ENCODE peak calls at places on chromosome 2, in four cellular contexts. P is mammary epithelial cell, S is OCI-LY7, O is neural progenitor cell. E is an unnamed sample.

GRCh38 chr2:191020742-191021381 is 6.9 kb upstream of the STAT1 start:
- DNase-seq in P (peak), S (no peak), O (no peak), E (no peak)

GRCh38 chr2:176188218-176188968 is at the start of gene HOXD1:
- DNase-seq in P (no peak), S (no peak), O (peak), E (peak)

GRCh38 chr2:26571316-26571715 is 69.8 kb downstream of the CIB4 start:
- DNase-seq in P (no peak), S (no peak), O (no peak), E (no peak)

GRCh38 chr2:154484338-154485099 is 214.0 kb upstream of the KCNJ3 start:
- DNase-seq in P (no peak), S (no peak), O (no peak), E (no peak)

GRCh38 chr2:219399716-219400478 is 12.2 kb upstream of the DNPEP start:
- DNase-seq in P (no peak), S (no peak), O (no peak), E (no peak)

GRCh38 chr2:179336782-179337534 is 72.3 kb upstream of the SESTD1 start:
- DNase-seq in P (no peak), S (no peak), O (peak), E (no peak)

GRCh38 chr2:192195548-192196418 is 1.1 kb upstream of the TMEFF2 start:
- DNase-seq in P (no peak), S (no peak), O (peak), E (no peak)

GRCh38 chr2:68282814-68283812 is 30.8 kb upstream of the PPP3R1 start:
- DNase-seq in P (peak), S (peak), O (peak), E (peak)

GRCh38 chr2:50065845-50066244 is 911.5 kb upstream of the FSHR start:
- DNase-seq in P (no peak), S (no peak), O (no peak), E (no peak)

GRCh38 chr2:45178359-45178758 is 169.1 kb upstream of the SIX2 start:
- DNase-seq in P (peak), S (peak), O (no peak), E (no peak)

GRCh38 chr2:24107336-24107735 is 15.8 kb downstream of the PFN4 start:
- DNase-seq in P (no peak), S (no peak), O (no peak), E (no peak)

GRCh38 chr2:24115057-24115456 is 8.1 kb downstream of the PFN4 start:
- DNase-seq in P (peak), S (no peak), O (no peak), E (no peak)

GRCh38 chr2:24111407-24111861 is 11.7 kb downstream of the PFN4 start:
- DNase-seq in P (peak), S (no peak), O (no peak), E (no peak)

GRCh38 chr2:24106786-24107185 is 16.3 kb downstream of the PFN4 start:
- DNase-seq in P (no peak), S (no peak), O (no peak), E (no peak)

DNA sequence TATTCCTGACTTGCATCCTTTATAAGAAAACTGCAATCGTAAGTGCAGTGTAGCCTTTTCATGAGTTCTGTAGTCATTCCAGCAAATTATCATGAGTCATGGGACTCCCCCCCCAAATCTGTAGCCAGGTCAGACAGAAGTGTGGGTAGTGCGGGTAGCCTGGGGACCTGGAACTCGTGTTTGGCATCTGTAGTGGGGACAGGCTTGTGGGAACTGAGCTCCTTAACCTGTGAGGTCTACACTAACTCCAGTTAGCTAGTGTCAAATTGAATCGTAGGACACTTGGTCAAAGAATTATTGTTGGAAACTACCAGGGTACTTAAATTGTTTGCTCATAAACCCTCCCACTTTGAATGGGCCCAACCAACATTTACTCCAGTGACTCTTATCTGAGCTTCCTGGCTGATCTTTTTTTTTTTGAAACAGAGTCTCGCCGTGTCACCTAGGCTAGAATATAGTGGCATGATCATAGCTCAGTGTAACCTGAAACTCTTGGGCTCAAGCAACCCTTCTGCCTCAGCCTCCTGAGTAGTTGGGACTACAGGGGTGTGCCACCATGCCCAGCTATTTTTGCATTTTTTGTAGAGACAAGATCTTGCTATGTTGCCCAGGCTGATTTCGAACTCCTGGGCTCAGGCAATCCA is 12.4 kb downstream of the PFN4 start:
- DNase-seq in P (peak), S (no peak), O (no peak), E (no peak)
- H3K4me2 ChIP-seq in P (peak), S (no peak), O (no peak), E (no peak)

GRCh38 chr2:29481313-29481712 is 366.1 kb downstream of the CLIP4 start:
- DNase-seq in P (no peak), S (no peak), O (no peak), E (no peak)

GRCh38 chr2:29480423-29480822 is 365.2 kb downstream of the CLIP4 start:
- DNase-seq in P (no peak), S (no peak), O (no peak), E (peak)

GRCh38 chr2:29478641-29479040 is 363.4 kb downstream of the CLIP4 start:
- DNase-seq in P (no peak), S (no peak), O (no peak), E (no peak)

GRCh38 chr2:29477186-29477585 is 362.0 kb downstream of the CLIP4 start:
- DNase-seq in P (no peak), S (no peak), O (no peak), E (no peak)

DNA sequence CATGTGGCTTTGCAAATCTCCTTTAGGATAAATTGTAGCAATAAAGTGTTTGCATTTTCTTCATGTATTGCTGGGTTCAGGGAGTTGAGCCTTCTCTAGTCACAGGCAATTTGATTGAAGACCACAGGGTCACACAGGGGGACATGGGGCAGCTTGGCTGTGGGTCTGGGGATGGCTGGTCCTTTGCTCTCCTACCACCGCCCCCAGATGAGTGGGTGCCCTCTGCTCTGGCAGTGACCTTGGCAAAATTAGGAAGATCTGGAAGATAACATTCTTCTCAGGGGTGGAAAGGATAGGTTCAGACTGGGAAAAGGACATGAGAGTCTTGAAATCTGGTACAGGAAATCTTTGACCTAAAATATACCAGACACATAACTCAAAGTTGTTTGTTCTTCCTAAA is 364.4 kb downstream of the CLIP4 start:
- DNase-seq in P (no peak), S (no peak), O (no peak), E (no peak)
- H3K4me2 ChIP-seq in P (no peak), S (no peak), O (no peak), E (no peak)

GRCh38 chr2:237498341-237498740 is 11.3 kb downstream of the MLPH start:
- DNase-seq in P (no peak), S (no peak), O (no peak), E (no peak)

GRCh38 chr2:237501892-237502513 is 15.0 kb downstream of the MLPH start:
- DNase-seq in P (no peak), S (no peak), O (no peak), E (no peak)

GRCh38 chr2:237497820-237498128 is 10.7 kb downstream of the MLPH start:
- DNase-seq in P (no peak), S (no peak), O (no peak), E (no peak)

GRCh38 chr2:237497009-237497819 is 10.2 kb downstream of the MLPH start:
- DNase-seq in P (no peak), S (no peak), O (no peak), E (no peak)

DNA sequence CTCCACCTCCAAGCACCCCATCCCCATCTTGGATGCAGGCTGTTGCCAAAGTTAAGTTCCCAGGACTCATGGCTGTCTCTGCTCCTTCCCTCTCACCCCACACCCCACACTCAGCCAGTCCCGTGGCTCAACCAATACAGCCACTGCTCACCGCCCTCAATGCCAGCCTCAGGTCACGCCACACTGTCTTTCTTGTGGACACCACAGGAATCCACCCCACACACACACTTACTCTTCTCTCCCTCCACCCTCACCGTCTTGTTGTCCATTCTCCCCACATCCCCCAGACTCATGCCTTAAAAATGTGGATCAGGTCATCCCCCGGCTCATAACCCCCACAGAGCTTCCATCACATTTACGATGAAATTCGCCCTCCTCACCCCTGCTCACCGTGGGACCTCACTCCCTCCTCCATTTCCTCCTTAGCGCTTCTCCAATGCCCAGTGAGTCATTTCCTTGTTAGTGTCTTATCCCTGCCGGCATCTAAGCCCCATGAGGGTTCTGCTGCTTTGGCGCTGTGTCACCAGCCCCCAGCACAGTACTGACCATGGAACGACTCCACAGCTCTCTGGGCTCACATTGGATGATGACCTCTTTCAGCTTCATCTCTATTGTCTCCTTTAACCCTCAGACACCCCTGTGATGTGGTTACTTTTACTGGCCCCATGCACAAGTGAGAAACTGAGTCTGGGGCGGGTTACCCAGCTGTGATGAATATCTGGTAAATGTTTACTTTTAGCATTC is 13.8 kb downstream of the MLPH start:
- DNase-seq in P (peak), S (no peak), O (no peak), E (peak)
- H3K4me2 ChIP-seq in P (no peak), S (no peak), O (no peak), E (peak)

DNA sequence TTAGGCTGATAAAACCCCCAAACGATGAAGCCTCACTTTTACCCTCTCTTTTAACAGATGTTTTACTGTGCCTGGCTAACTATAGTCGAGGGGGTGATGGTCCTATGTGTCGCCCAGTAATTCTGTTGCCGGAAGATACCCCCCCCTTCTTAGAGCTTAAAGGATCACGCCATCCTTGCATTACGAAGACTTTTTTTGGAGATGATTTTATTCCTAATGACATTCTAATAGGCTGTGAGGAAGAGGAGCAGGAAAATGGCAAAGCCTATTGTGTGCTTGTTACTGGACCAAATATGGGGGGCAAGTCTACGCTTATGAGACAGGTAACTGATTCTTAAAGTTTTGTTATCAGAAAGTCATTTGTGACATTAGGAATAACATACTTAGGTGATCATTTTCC is 20.4 kb downstream of the MSH6 start:
- DNase-seq in P (no peak), S (no peak), O (no peak), E (no peak)
- H3K4me2 ChIP-seq in P (no peak), S (no peak), O (no peak), E (no peak)

DNA sequence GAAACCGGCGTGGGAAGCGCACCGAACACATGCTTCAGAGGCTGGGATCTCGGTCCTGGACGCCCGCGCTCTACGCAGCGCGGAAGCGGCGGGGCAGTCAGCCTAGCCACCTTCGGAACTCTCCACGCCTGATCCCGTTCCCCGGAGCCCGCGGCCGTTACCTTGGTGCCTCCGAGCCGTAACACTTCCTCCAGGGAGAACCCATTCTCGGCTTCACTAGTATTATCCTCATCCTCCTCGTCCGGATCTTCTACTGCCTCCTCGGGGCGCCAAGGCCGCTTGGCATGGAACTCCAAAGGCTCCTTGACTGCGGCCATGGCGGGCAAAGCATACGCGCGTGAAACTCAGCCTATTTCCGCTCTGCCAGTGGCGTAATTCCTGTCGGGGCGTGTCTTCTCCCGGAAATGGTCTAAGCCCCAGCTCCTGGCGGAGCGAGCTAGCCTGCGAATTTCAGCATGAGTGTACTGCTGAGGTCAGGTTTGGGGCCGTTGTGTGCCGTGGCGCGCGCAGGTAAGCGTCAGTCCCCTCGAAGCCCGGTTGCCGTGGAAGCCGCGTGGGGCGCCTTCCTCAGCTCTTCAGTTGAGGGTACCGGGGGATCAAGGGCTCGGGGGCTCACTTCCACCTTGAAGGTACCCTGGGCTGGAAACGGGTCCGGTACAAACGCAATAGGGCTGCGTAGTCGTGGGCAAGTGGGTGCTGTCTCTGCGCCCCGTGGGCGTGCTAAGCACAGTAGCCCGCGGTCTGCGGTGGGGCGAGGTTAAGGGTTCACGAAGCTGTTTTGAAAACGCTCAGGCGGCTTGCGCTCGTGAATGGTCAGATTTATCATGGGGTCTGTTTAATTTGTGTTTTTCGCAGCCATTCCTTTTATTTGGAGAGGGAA is at the start of the genes CEBPZ and NDUFAF7:
- DNase-seq in P (peak), S (peak), O (peak), E (peak)
- H3K4me2 ChIP-seq in P (peak), S (peak), O (peak), E (peak)

DNA sequence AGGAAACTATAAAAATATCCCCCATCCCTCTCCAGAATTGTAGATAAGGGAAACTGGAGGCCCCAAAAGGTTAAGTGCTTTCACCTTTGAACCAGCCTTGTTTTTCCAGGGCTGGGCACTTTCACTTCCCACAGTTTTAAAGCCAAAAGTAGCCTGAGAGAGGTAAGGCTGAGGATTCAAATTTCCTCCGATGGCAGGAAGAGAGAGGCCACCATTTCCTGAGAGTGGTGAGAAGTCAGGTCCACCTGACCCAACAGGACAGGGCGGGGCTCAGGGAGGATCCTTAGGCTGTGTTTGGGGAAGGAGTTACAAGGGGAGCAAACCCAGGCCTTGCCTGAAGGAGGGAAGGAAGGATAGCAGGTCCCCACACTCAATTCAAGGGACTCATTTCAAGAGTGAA is 4.7 kb upstream of the TEX261 start:
- DNase-seq in P (no peak), S (no peak), O (no peak), E (no peak)
- H3K4me2 ChIP-seq in P (no peak), S (no peak), O (no peak), E (no peak)

E was measured in SK-N-SH.